ENCODE peak calls at places on chromosomes 16 and 17, in four cellular contexts. A is cardiac muscle cell; H is CD4-positive, alpha-beta T cell; M is left ventricle myocardium inferior. X is an unnamed sample.

GRCh38 chr17:36128411-36128978 is 24.9 kb downstream of the CCL4 start:
- DNase-seq in A (no peak), H (no peak), M (no peak), X (no peak)

GRCh38 chr16:19853132-19853972 is 31.3 kb downstream of the GPRC5B start:
- DNase-seq in A (no peak), H (no peak), M (no peak), X (peak)

GRCh38 chr16:2808181-2808580 is 8.9 kb upstream of the PRSS21 start:
- DNase-seq in A (no peak), H (no peak), M (no peak), X (no peak)

GRCh38 chr16:74973304-74973703 is 11.6 kb downstream of the WDR59 start:
- DNase-seq in A (no peak), H (no peak), M (no peak), X (no peak)

GRCh38 chr16:68005786-68006286 is 6.6 kb upstream of the DPEP2 start:
- DNase-seq in A (peak), H (peak), M (no peak), X (no peak)

GRCh38 chr17:63024716-63025115 is 58.7 kb downstream of the TANC2 start:
- DNase-seq in A (peak), H (no peak), M (no peak), X (no peak)

GRCh38 chr17:36755586-36755985 is 154.2 kb downstream of the MRM1 start:
- DNase-seq in A (peak), H (peak), M (no peak), X (no peak)

GRCh38 chr16:30948087-30948955 is 547 bp upstream of the ORAI3 start:
- DNase-seq in A (peak), H (no peak), M (peak), X (peak)

GRCh38 chr16:48608452-48608851 is 1.5 kb downstream of the N4BP1 start:
- DNase-seq in A (no peak), H (no peak), M (no peak), X (no peak)

GRCh38 chr16:64489449-64489848 is 632.4 kb downstream of the CDH11 start:
- DNase-seq in A (no peak), H (no peak), M (no peak), X (no peak)

GRCh38 chr16:71738820-71739219 is 14.3 kb upstream of the PHLPP2 start:
- DNase-seq in A (no peak), H (no peak), M (no peak), X (no peak)

GRCh38 chr17:20916383-20916782 is 126.4 kb downstream of the USP22 start:
- DNase-seq in A (no peak), H (no peak), M (no peak), X (no peak)

GRCh38 chr17:13650096-13650675 is 48.5 kb upstream of the HS3ST3A1 start:
- DNase-seq in A (no peak), H (no peak), M (no peak), X (no peak)

GRCh38 chr17:78329263-78330059 is 30.4 kb downstream of the SOCS3 start:
- DNase-seq in A (peak), H (no peak), M (no peak), X (no peak)

GRCh38 chr17:17151055-17151454 is 55.1 kb downstream of the PLD6 start:
- DNase-seq in A (peak), H (no peak), M (no peak), X (no peak)

GRCh38 chr17:77377836-77378235 is 237.1 kb downstream of the SEC14L1 start:
- DNase-seq in A (no peak), H (no peak), M (no peak), X (no peak)

GRCh38 chr17:68676856-68677255 is 75.7 kb upstream of the FAM20A start:
- DNase-seq in A (no peak), H (no peak), M (no peak), X (no peak)

GRCh38 chr16:83908798-83909197 is 9.9 kb downstream of the MLYCD start:
- DNase-seq in A (no peak), H (no peak), M (no peak), X (no peak)

DNA sequence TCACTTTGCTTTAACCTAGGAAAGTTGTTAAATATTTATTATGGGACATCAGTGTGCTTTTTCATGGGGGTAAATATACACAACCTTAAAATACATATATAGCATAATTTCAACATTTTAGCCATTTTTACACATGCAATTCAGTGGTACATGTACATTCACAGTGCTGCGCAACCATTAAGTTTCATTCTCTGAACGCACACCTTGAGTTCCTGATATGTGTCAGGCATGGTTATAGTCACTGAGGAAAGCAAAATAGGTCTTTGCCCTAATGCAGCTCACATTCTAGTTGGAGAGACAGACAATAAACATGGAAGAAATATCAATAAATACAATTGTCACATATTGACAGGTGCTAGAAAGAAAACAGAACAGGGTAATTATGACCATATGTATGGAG is 12.8 kb upstream of the CNEP1R1 start:
- DNase-seq in A (no peak), H (no peak), M (no peak), X (no peak)
- H3K27ac ChIP-seq in A (no peak), H (no peak), M (no peak), X (no peak)

DNA sequence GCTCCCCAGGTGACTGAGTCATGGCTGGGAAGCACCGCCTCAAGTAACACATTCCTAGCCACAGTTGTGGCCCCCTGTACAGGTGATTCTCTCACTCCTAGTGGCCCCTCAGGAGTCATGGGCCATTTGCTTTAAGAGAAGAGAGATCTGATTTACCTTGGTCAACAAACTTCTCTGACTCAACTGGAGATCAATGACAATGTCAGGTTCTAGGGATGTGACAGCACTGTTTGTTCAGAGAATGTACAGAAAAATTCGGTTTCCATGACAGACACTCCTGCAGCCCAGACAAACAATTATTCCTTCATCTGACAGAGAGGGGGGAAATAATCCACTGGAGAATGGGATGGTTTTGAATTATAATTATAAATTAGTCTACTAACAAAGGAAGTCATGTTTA is 9.8 kb downstream of the ERN1 start:
- DNase-seq in A (no peak), H (no peak), M (no peak), X (no peak)
- H3K27ac ChIP-seq in A (no peak), H (no peak), M (no peak), X (no peak)

GRCh38 chr17:80063815-80064585 is 27.6 kb downstream of the CCDC40 start:
- DNase-seq in A (peak), H (no peak), M (no peak), X (no peak)
- H3K27ac ChIP-seq in A (no peak), H (no peak), M (peak), X (peak)

GRCh38 chr17:75246404-75246803 is 15.0 kb downstream of the GGA3 start:
- DNase-seq in A (no peak), H (no peak), M (no peak), X (no peak)

GRCh38 chr17:75252039-75252816 is 9.2 kb downstream of the GGA3 start:
- DNase-seq in A (no peak), H (no peak), M (no peak), X (no peak)

GRCh38 chr17:75245011-75245410 is 16.4 kb downstream of the GGA3 start:
- DNase-seq in A (no peak), H (no peak), M (no peak), X (no peak)

GRCh38 chr17:75250009-75250471 is 11.4 kb downstream of the GGA3 start:
- DNase-seq in A (peak), H (peak), M (no peak), X (peak)

GRCh38 chr17:75249564-75249963 is 11.8 kb downstream of the GGA3 start:
- DNase-seq in A (no peak), H (no peak), M (no peak), X (no peak)
- H3K27ac ChIP-seq in A (no peak), H (peak), M (peak), X (no peak)

GRCh38 chr17:59441459-59442096 is 110.1 kb downstream of the YPEL2 start:
- DNase-seq in A (no peak), H (no peak), M (no peak), X (no peak)

GRCh38 chr17:59440757-59441458 is 109.5 kb downstream of the YPEL2 start:
- DNase-seq in A (peak), H (peak), M (peak), X (peak)

GRCh38 chr17:59439711-59440110 is 108.3 kb downstream of the YPEL2 start:
- DNase-seq in A (no peak), H (no peak), M (no peak), X (no peak)

GRCh38 chr17:59437766-59438165 is 106.3 kb downstream of the YPEL2 start:
- DNase-seq in A (no peak), H (no peak), M (no peak), X (no peak)

DNA sequence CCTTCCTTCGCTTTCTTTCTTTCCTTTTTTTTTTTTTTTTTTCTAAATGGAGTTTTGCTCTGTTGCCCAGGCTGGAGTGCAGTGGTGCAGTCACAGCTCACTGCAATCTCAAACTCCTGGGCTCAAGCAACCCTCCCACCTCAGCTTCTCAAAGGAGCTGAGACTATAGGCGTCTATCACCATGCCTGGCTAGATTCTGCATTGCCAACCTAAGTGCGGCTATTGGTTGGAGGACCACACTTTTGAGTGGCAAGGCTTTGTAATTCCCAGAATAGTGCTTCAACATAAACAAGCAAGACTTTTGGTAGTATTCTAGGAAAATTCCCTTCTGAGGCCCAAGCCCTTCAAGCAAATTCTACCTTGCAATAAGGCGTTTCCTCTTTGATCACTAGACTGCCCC is 107.8 kb downstream of the YPEL2 start:
- DNase-seq in A (no peak), H (no peak), M (no peak), X (no peak)
- H3K27ac ChIP-seq in A (peak), H (no peak), M (peak), X (no peak)

DNA sequence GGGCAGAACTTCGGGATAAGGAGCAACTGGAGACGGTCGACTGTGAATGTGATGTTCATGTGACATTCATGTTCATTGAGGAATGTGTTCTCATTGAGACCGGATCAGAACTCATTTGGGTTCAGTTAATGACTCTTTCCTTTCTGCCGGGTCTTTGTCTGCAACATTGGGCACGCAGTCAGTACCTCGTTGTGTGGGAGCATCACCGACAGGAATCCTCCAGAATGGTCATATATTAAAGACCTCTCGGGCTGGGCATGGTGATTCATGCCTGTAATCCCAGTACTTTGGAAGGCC is 144.6 kb downstream of the PITPNC1 start:
- DNase-seq in A (no peak), H (no peak), M (no peak), X (no peak)
- H3K27ac ChIP-seq in A (no peak), H (no peak), M (no peak), X (no peak)

DNA sequence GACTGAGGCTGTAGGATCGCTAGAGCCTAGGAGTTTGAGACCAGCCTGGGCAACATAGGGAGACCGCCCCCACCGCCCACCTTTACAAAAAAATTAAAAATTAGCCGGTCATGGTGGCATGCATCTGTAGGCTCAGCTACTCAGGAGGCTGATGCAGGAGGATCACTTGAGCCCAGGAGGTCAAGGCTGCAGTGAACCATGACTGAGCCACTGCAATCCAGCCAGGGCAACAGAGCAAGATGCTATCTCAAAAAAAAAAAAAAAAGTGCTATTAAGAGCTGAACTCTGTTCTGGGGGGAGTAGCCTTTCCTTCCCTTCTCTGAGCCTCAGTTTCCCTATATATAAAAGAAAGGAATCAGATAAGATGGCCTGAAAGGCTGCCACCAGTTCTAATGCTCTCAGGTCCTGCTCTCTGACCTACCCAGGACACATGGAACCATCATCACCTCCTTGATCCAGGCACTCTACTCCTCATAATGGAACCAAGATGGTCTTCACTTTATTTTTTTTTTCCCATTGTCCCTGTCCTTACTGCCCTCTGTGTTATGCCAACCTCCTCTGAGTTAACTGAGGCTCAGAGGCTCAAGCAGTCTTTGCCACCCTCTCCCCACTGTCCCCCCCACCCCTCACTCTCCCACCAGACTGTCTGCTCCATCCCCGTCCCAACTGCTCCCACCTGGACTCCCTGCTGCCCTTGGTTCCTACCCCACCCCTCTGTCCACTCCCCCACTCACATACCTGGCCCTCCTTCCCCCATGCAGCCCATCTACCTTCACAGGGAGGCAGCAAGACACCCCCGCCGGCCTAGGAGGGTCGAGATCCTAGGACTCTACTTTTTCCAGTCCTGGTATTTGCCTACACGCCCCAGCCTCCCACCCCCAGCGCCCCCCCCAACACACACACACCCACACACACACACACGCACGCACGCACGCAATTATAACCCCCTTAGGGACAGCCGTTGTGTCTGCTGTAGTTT is 23.8 kb upstream of the EIF1 start:
- DNase-seq in A (peak), H (no peak), M (no peak), X (no peak)
- H3K27ac ChIP-seq in A (no peak), H (peak), M (no peak), X (peak)